ENCODE peak calls at places on chromosome 1, in five cellular contexts. Q, D, P, E and C are unnamed samples.

GRCh38 chr1:108661030-108661609 is at the start of gene HENMT1:
- DNase-seq in Q (peak; percentile 80), D (no peak), P (no peak), E (peak; percentile 23), C (peak; percentile 68)

GRCh38 chr1:41239988-41240610 is 2.0 kb downstream of the SCMH1 start:
- DNase-seq in Q (peak; percentile 73), D (no peak), P (peak; percentile 99), E (no peak), C (no peak)

GRCh38 chr1:99644302-99645004 is 1.5 kb upstream of the PALMD start:
- DNase-seq in Q (no peak), D (peak; percentile 17), P (no peak), E (peak; percentile 9), C (no peak)

GRCh38 chr1:200512191-200512590 is 102.4 kb upstream of the ZNF281 start:
- DNase-seq in Q (no peak), D (no peak), P (no peak), E (no peak), C (no peak)

GRCh38 chr1:183780757-183781156 is 24.2 kb upstream of the RGL1 start:
- DNase-seq in Q (no peak), D (no peak), P (no peak), E (no peak), C (no peak)

GRCh38 chr1:63128562-63128961 is 193.8 kb upstream of the FOXD3 start:
- DNase-seq in Q (no peak), D (no peak), P (no peak), E (no peak), C (no peak)

GRCh38 chr1:169113613-169114119 is 7.2 kb downstream of the ATP1B1 start:
- DNase-seq in Q (peak; percentile 91), D (no peak), P (peak; percentile 72), E (no peak), C (peak; percentile 40)

GRCh38 chr1:119220980-119221379 is 80.5 kb upstream of the WARS2 start:
- DNase-seq in Q (no peak), D (no peak), P (no peak), E (no peak), C (no peak)

GRCh38 chr1:53410100-53410541 is 49.1 kb upstream of the DMRTB1 start:
- DNase-seq in Q (no peak), D (no peak), P (no peak), E (peak; percentile 36), C (no peak)

GRCh38 chr1:205972491-205973168 is 29.4 kb upstream of the SLC26A9 start:
- DNase-seq in Q (peak; percentile 18), D (no peak), P (no peak), E (no peak), C (no peak)

GRCh38 chr1:244113532-244114320 is 62.6 kb downstream of the ZBTB18 start:
- DNase-seq in Q (no peak), D (no peak), P (no peak), E (no peak), C (no peak)

GRCh38 chr1:34780528-34780927 is 486 bp upstream of the GJB3 start:
- DNase-seq in Q (no peak), D (no peak), P (no peak), E (no peak), C (no peak)

GRCh38 chr1:182794802-182795201 is 5.2 kb downstream of the NPL start:
- DNase-seq in Q (no peak), D (peak; percentile 42), P (no peak), E (no peak), C (no peak)

GRCh38 chr1:44714944-44715571 is 15.9 kb downstream of the RNU5D-1 start:
- DNase-seq in Q (peak; percentile 75), D (peak; percentile 86), P (peak; percentile 72), E (peak; percentile 71), C (peak; percentile 72)

GRCh38 chr1:88698140-88698539 is 14.1 kb downstream of the PKN2 start:
- DNase-seq in Q (peak; percentile 6), D (peak; percentile 10), P (no peak), E (no peak), C (no peak)

GRCh38 chr1:192887426-192887825 is 78.6 kb downstream of the RGS2 start:
- DNase-seq in Q (no peak), D (no peak), P (no peak), E (no peak), C (no peak)

GRCh38 chr1:144101397-144102050 is 129.7 kb upstream of the FAM72C start:
- DNase-seq in Q (peak; percentile 3), D (no peak), P (no peak), E (no peak), C (peak; percentile 10)

GRCh38 chr1:204250428-204251030 is 36.7 kb upstream of the GOLT1A start:
- DNase-seq in Q (no peak), D (no peak), P (no peak), E (no peak), C (no peak)
- TF ChIP-seq ESRRA in Q (no peak), D (no peak), P (no peak), E (no peak), C (no peak)

GRCh38 chr1:67855944-67856343 is 22.7 kb upstream of the GNG12 start:
- DNase-seq in Q (no peak), D (no peak), P (no peak), E (no peak), C (no peak)
- TF ChIP-seq ESRRA in Q (no peak), D (no peak), P (no peak), E (no peak), C (no peak)

DNA sequence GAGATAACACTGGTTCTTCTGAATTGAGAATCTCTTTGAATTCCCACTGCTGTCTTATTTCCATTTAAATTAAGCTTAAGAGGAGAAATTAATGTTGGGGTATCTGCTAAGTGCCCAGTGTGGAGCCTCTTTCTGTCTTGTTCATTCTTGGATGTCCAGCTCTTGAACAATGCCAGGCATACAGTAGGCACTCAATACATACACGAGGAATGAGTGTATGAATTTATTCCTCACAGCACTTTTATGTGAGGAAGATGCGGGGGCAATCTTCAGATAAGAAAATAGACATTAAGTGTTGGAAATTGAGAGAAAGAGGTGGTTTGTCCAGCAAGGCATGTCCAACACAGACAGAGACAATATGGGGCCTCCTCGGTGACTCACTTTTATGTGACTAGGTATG is 11.8 kb upstream of the ATF3 start:
- DNase-seq in Q (no peak), D (no peak), P (no peak), E (no peak), C (no peak)
- TF ChIP-seq ESRRA in Q (no peak), D (no peak), P (no peak), E (no peak), C (no peak)

GRCh38 chr1:36024761-36025303 is 59.1 kb upstream of the TEKT2 start:
- DNase-seq in Q (no peak), D (no peak), P (no peak), E (no peak), C (no peak)
- TF ChIP-seq ESRRA in Q (no peak), D (no peak), P (no peak), E (no peak), C (no peak)